ENCODE peak calls at places on chromosomes 6 and 20, in nine cellular contexts. One of them, this sample, is unnamed.

GRCh38 chr6:97085772-97086171 is 161.2 kb downstream of the KLHL32 start:
- DNase-seq in spleen: no peak
- DNase-seq in OCI-LY7: no peak
- DNase-seq in mucosa of descending colon: no peak
- DNase-seq in thoracic aorta: no peak
- DNase-seq in GM12878: no peak
- DNase-seq in endothelial cell: no peak
- DNase-seq in psoas muscle: no peak
- DNase-seq in AG04450: no peak
- DNase-seq in this sample: no peak

GRCh38 chr6:139349464-139350020 is 24.9 kb downstream of the CITED2 start:
- DNase-seq in spleen: no peak
- DNase-seq in OCI-LY7: no peak
- DNase-seq in mucosa of descending colon: no peak
- DNase-seq in thoracic aorta: no peak
- DNase-seq in GM12878: no peak
- DNase-seq in endothelial cell: no peak
- DNase-seq in psoas muscle: no peak
- DNase-seq in AG04450: no peak
- DNase-seq in this sample: no peak

GRCh38 chr20:46119028-46119546 is 973 bp downstream of the CD40 start:
- DNase-seq in spleen: no peak
- DNase-seq in OCI-LY7: peak; percentile 80
- DNase-seq in mucosa of descending colon: no peak
- DNase-seq in thoracic aorta: no peak
- DNase-seq in GM12878: peak; percentile 49
- DNase-seq in endothelial cell: no peak
- DNase-seq in psoas muscle: no peak
- DNase-seq in AG04450: no peak
- DNase-seq in this sample: no peak

GRCh38 chr6:143680157-143680556 is 2.4 kb downstream of the PHACTR2 start:
- DNase-seq in spleen: no peak
- DNase-seq in OCI-LY7: no peak
- DNase-seq in mucosa of descending colon: no peak
- DNase-seq in thoracic aorta: no peak
- DNase-seq in GM12878: no peak
- DNase-seq in endothelial cell: no peak
- DNase-seq in psoas muscle: no peak
- DNase-seq in AG04450: no peak
- DNase-seq in this sample: no peak

GRCh38 chr6:99867026-99867425 is 127.0 kb downstream of the MCHR2 start:
- DNase-seq in spleen: no peak
- DNase-seq in OCI-LY7: no peak
- DNase-seq in mucosa of descending colon: no peak
- DNase-seq in thoracic aorta: no peak
- DNase-seq in GM12878: no peak
- DNase-seq in endothelial cell: no peak
- DNase-seq in psoas muscle: no peak
- DNase-seq in AG04450: no peak
- DNase-seq in this sample: no peak

GRCh38 chr6:110738899-110739365 is 76.3 kb downstream of the CDK19 start:
- DNase-seq in spleen: no peak
- DNase-seq in OCI-LY7: no peak
- DNase-seq in mucosa of descending colon: no peak
- DNase-seq in thoracic aorta: no peak
- DNase-seq in GM12878: no peak
- DNase-seq in endothelial cell: no peak
- DNase-seq in psoas muscle: no peak
- DNase-seq in AG04450: no peak
- DNase-seq in this sample: no peak

GRCh38 chr6:119233327-119233984 is 116.1 kb downstream of the MAN1A1 start:
- DNase-seq in spleen: no peak
- DNase-seq in OCI-LY7: no peak
- DNase-seq in mucosa of descending colon: no peak
- DNase-seq in thoracic aorta: no peak
- DNase-seq in GM12878: no peak
- DNase-seq in endothelial cell: no peak
- DNase-seq in psoas muscle: no peak
- DNase-seq in AG04450: no peak
- DNase-seq in this sample: no peak

GRCh38 chr6:37008484-37009186 is 3.2 kb downstream of the FGD2 start:
- DNase-seq in spleen: no peak
- DNase-seq in OCI-LY7: no peak
- DNase-seq in mucosa of descending colon: no peak
- DNase-seq in thoracic aorta: no peak
- DNase-seq in GM12878: no peak
- DNase-seq in endothelial cell: no peak
- DNase-seq in psoas muscle: no peak
- DNase-seq in AG04450: no peak
- DNase-seq in this sample: no peak

GRCh38 chr6:123655520-123656306 is 19.0 kb upstream of the TRDN start:
- DNase-seq in spleen: no peak
- DNase-seq in OCI-LY7: no peak
- DNase-seq in mucosa of descending colon: no peak
- DNase-seq in thoracic aorta: no peak
- DNase-seq in GM12878: no peak
- DNase-seq in endothelial cell: no peak
- DNase-seq in psoas muscle: no peak
- DNase-seq in AG04450: no peak
- DNase-seq in this sample: no peak

GRCh38 chr6:124400600-124400999 is 561.6 kb upstream of the RNF217 start:
- DNase-seq in spleen: no peak
- DNase-seq in OCI-LY7: no peak
- DNase-seq in mucosa of descending colon: no peak
- DNase-seq in thoracic aorta: no peak
- DNase-seq in GM12878: no peak
- DNase-seq in endothelial cell: no peak
- DNase-seq in psoas muscle: no peak
- DNase-seq in AG04450: no peak
- DNase-seq in this sample: no peak

GRCh38 chr20:36173451-36173933 is 19.0 kb downstream of the EPB41L1 start:
- DNase-seq in spleen: no peak
- DNase-seq in OCI-LY7: no peak
- DNase-seq in mucosa of descending colon: peak; percentile 13
- DNase-seq in thoracic aorta: no peak
- DNase-seq in GM12878: no peak
- DNase-seq in endothelial cell: peak; percentile 41
- DNase-seq in psoas muscle: no peak
- DNase-seq in AG04450: no peak
- DNase-seq in this sample: no peak

GRCh38 chr20:49615401-49616153 is 47.6 kb upstream of the PTGIS start:
- DNase-seq in spleen: peak; percentile 79
- DNase-seq in OCI-LY7: no peak
- DNase-seq in mucosa of descending colon: peak; percentile 68
- DNase-seq in thoracic aorta: no peak
- DNase-seq in GM12878: no peak
- DNase-seq in endothelial cell: no peak
- DNase-seq in psoas muscle: peak; percentile 76
- DNase-seq in AG04450: no peak
- DNase-seq in this sample: no peak

GRCh38 chr6:2581611-2582010 is 169.1 kb downstream of the MYLK4 start:
- DNase-seq in spleen: no peak
- DNase-seq in OCI-LY7: no peak
- DNase-seq in mucosa of descending colon: no peak
- DNase-seq in thoracic aorta: no peak
- DNase-seq in GM12878: no peak
- DNase-seq in endothelial cell: no peak
- DNase-seq in psoas muscle: no peak
- DNase-seq in AG04450: no peak
- DNase-seq in this sample: no peak

GRCh38 chr20:10412591-10413408 is 21.2 kb downstream of the MKKS start:
- DNase-seq in spleen: no peak
- DNase-seq in OCI-LY7: no peak
- DNase-seq in mucosa of descending colon: no peak
- DNase-seq in thoracic aorta: no peak
- DNase-seq in GM12878: no peak
- DNase-seq in endothelial cell: no peak
- DNase-seq in psoas muscle: no peak
- DNase-seq in AG04450: no peak
- DNase-seq in this sample: no peak

GRCh38 chr20:57742506-57743180 is 32.8 kb upstream of the PMEPA1 start:
- DNase-seq in spleen: peak; percentile 23
- DNase-seq in OCI-LY7: no peak
- DNase-seq in mucosa of descending colon: no peak
- DNase-seq in thoracic aorta: no peak
- DNase-seq in GM12878: no peak
- DNase-seq in endothelial cell: no peak
- DNase-seq in psoas muscle: no peak
- DNase-seq in AG04450: no peak
- DNase-seq in this sample: no peak

GRCh38 chr6:11460837-11461661 is 76.5 kb upstream of the TMEM170B start:
- DNase-seq in spleen: no peak
- DNase-seq in OCI-LY7: peak; percentile 84
- DNase-seq in mucosa of descending colon: no peak
- DNase-seq in thoracic aorta: no peak
- DNase-seq in GM12878: peak; percentile 84
- DNase-seq in endothelial cell: no peak
- DNase-seq in psoas muscle: no peak
- DNase-seq in AG04450: no peak
- DNase-seq in this sample: peak; percentile 78

GRCh38 chr6:76885861-76886301 is 577.4 kb downstream of the HTR1B start:
- DNase-seq in spleen: no peak
- DNase-seq in OCI-LY7: no peak
- DNase-seq in mucosa of descending colon: no peak
- DNase-seq in thoracic aorta: peak; percentile 2
- DNase-seq in GM12878: no peak
- DNase-seq in endothelial cell: no peak
- DNase-seq in psoas muscle: no peak
- DNase-seq in AG04450: no peak
- DNase-seq in this sample: no peak

GRCh38 chr20:63740501-63741353 is 1.2 kb downstream of the SLC2A4RG start:
- DNase-seq in spleen: peak; percentile 93
- DNase-seq in OCI-LY7: peak; percentile 44
- DNase-seq in mucosa of descending colon: peak; percentile 94
- DNase-seq in thoracic aorta: peak; percentile 74
- DNase-seq in GM12878: no peak
- DNase-seq in endothelial cell: peak; percentile 65
- DNase-seq in psoas muscle: peak; percentile 94
- DNase-seq in AG04450: peak; percentile 63
- DNase-seq in this sample: no peak
- TF ChIP-seq CTCF in spleen: peak; percentile 36
- TF ChIP-seq CTCF in OCI-LY7: no peak
- TF ChIP-seq CTCF in mucosa of descending colon: no peak
- TF ChIP-seq CTCF in thoracic aorta: no peak
- TF ChIP-seq CTCF in GM12878: no peak
- TF ChIP-seq CTCF in endothelial cell: no peak
- TF ChIP-seq CTCF in psoas muscle: no peak
- TF ChIP-seq CTCF in AG04450: peak; percentile 33
- TF ChIP-seq CTCF in this sample: no peak

GRCh38 chr6:53070808-53071207 is 5.6 kb downstream of the FBXO9 start:
- DNase-seq in spleen: no peak
- DNase-seq in OCI-LY7: no peak
- DNase-seq in mucosa of descending colon: no peak
- DNase-seq in thoracic aorta: no peak
- DNase-seq in GM12878: no peak
- DNase-seq in endothelial cell: no peak
- DNase-seq in psoas muscle: no peak
- DNase-seq in AG04450: no peak
- DNase-seq in this sample: no peak
- TF ChIP-seq CTCF in spleen: no peak
- TF ChIP-seq CTCF in OCI-LY7: peak; percentile 22
- TF ChIP-seq CTCF in mucosa of descending colon: no peak
- TF ChIP-seq CTCF in thoracic aorta: no peak
- TF ChIP-seq CTCF in GM12878: peak; percentile 17
- TF ChIP-seq CTCF in endothelial cell: no peak
- TF ChIP-seq CTCF in psoas muscle: no peak
- TF ChIP-seq CTCF in AG04450: peak; percentile 9
- TF ChIP-seq CTCF in this sample: no peak

DNA sequence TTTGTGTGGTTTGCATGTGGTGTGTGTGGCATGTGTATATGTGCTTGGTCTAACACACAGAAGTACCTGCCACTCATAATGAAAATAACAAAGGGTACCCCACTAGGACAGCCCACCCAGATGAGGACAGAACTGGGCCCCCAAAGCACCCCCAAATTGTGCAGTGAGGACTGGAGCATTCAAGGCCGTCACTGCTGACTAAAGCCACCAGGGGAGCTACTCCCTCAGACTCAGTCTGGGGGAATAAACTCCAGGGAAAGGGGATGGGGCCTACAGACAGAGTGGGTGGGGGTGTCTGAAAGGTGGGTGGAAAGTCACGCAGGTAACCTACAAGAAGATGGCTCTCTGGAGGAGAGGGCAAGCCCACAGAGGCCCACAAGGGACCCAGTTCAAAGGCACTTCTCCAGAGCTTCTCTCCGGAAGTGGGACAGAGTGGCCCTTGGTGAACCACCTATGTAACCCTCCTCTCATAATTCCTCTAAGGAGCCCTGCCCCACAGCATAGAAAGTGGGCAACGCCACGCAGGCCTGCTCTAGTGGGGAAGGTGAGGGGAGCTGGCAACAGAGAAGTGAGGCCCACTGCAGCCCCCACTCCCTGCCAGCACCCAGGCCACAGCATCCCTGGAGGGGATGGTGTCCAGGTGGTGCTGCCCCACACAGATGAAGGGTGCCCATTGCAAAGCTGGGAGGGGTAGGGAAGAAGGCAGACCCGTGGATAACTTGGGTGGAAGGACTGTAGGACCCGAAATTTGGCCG is 122.8 kb upstream of the MAFB start:
- DNase-seq in spleen: no peak
- DNase-seq in OCI-LY7: no peak
- DNase-seq in mucosa of descending colon: no peak
- DNase-seq in thoracic aorta: no peak
- DNase-seq in GM12878: no peak
- DNase-seq in endothelial cell: no peak
- DNase-seq in psoas muscle: no peak
- DNase-seq in AG04450: no peak
- DNase-seq in this sample: no peak
- TF ChIP-seq CTCF in spleen: no peak
- TF ChIP-seq CTCF in OCI-LY7: peak; percentile 63
- TF ChIP-seq CTCF in mucosa of descending colon: no peak
- TF ChIP-seq CTCF in thoracic aorta: no peak
- TF ChIP-seq CTCF in GM12878: peak; percentile 18
- TF ChIP-seq CTCF in endothelial cell: peak; percentile 9
- TF ChIP-seq CTCF in psoas muscle: no peak
- TF ChIP-seq CTCF in AG04450: no peak
- TF ChIP-seq CTCF in this sample: peak; percentile 24

DNA sequence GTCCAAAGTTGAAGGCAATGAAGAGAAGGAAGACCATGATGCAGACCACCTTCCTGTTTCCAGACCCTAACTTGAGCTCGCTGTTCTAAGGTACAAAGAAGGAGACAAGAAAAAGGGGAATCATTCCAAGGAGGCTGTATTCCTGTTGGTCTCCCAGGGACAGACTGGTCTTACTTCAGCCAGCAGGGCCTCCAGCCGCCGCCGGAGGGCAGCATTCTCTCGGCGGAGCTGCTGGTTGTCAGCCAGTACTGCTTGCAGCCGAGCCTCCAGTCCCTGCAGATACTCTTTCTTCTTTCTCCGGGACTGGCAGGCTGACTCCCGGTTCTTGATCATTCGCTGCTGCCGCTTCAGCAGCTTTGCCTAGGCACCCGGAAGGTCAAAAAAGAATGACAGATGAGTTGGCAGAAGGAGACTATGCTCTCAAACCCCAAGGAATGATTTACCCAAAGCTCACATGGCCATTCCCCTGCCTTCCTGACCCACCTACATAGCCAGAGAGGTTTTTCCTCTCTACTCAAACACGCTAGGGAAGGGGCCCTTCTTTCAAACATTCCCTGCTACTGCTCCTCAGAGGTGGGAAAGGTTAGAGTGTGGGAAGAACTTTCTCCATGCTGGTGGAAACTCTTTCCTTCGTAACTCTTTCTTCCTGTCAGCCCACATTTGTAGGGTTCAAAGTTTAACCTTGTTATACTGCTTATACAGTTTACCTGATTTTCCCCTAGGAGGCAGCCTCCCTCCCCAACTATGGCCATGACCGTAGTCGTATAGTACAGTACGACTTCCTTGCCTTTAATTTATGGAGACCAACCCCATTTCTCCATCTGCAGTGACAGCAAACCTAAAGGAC is 9.0 kb downstream of the ATF6B start:
- DNase-seq in spleen: peak; percentile 95
- DNase-seq in OCI-LY7: peak; percentile 82
- DNase-seq in mucosa of descending colon: peak; percentile 92
- DNase-seq in thoracic aorta: no peak
- DNase-seq in GM12878: peak; percentile 24
- DNase-seq in endothelial cell: peak; percentile 85
- DNase-seq in psoas muscle: peak; percentile 87
- DNase-seq in AG04450: peak; percentile 74
- DNase-seq in this sample: no peak
- TF ChIP-seq CTCF in spleen: peak; percentile 90
- TF ChIP-seq CTCF in OCI-LY7: peak; percentile 90
- TF ChIP-seq CTCF in mucosa of descending colon: peak; percentile 81
- TF ChIP-seq CTCF in thoracic aorta: peak; percentile 89
- TF ChIP-seq CTCF in GM12878: peak; percentile 95
- TF ChIP-seq CTCF in endothelial cell: peak; percentile 55
- TF ChIP-seq CTCF in psoas muscle: peak; percentile 93
- TF ChIP-seq CTCF in AG04450: peak; percentile 97
- TF ChIP-seq CTCF in this sample: peak; percentile 97